ENCODE peak calls at places on chromosomes 4 and X, in five cellular contexts. Y is Right ventricle myocardium superior, R is neural crest cell, W is T-helper 2 cell, Q is Kasumi-1. X is an unnamed sample.

GRCh38 chrX:1807301-1807731 is 192.5 kb downstream of the ASMT start:
- DNase-seq in Y (no peak), R (peak; percentile 10), W (no peak), Q (no peak), X (peak; percentile 56)

GRCh38 chr4:183563874-183564273 is 59.0 kb downstream of the ING2 start:
- DNase-seq in Y (no peak), R (no peak), W (no peak), Q (no peak), X (peak; percentile 25)

GRCh38 chr4:85210353-85210752 is 243.9 kb upstream of the WDFY3 start:
- DNase-seq in Y (no peak), R (no peak), W (no peak), Q (no peak), X (no peak)

GRCh38 chr4:123349401-123350190 is 47.0 kb upstream of the SPRY1 start:
- DNase-seq in Y (no peak), R (no peak), W (no peak), Q (no peak), X (no peak)

GRCh38 chr4:41072021-41072777 is 142.1 kb downstream of the APBB2 start:
- DNase-seq in Y (no peak), R (no peak), W (no peak), Q (no peak), X (no peak)

GRCh38 chr4:56505269-56506109 is at the start of gene ARL9:
- DNase-seq in Y (peak; percentile 63), R (peak; percentile 33), W (peak; percentile 54), Q (peak; percentile 68), X (no peak)

GRCh38 chr4:76357981-76358380 is 51.4 kb downstream of the STBD1 start:
- DNase-seq in Y (no peak), R (no peak), W (no peak), Q (no peak), X (no peak)

GRCh38 chrX:79369871-79370270 is 2.7 kb upstream of the ITM2A start:
- DNase-seq in Y (no peak), R (no peak), W (no peak), Q (no peak), X (no peak)

GRCh38 chr4:7183780-7184460 is 8.4 kb upstream of the SORCS2 start:
- DNase-seq in Y (no peak), R (no peak), W (no peak), Q (no peak), X (no peak)

GRCh38 chr4:111712093-111712677 is 433.1 kb upstream of the FAM241A start:
- DNase-seq in Y (no peak), R (no peak), W (no peak), Q (no peak), X (no peak)

GRCh38 chr4:40831462-40831861 is 81.7 kb downstream of the NSUN7 start:
- DNase-seq in Y (no peak), R (no peak), W (no peak), Q (no peak), X (no peak)

GRCh38 chr4:17962171-17962570 is 59.4 kb downstream of the LCORL start:
- DNase-seq in Y (no peak), R (no peak), W (no peak), Q (no peak), X (no peak)

GRCh38 chr4:108762559-108763225 is at the start of gene ETNPPL:
- DNase-seq in Y (peak; percentile 55), R (peak; percentile 51), W (no peak), Q (peak; percentile 3), X (no peak)

GRCh38 chr4:143700060-143700419 is 435 bp downstream of the FREM3 start:
- DNase-seq in Y (peak; percentile 56), R (no peak), W (no peak), Q (no peak), X (no peak)

GRCh38 chr4:178309890-178310289 is 867.7 kb upstream of the AGA start:
- DNase-seq in Y (no peak), R (no peak), W (no peak), Q (no peak), X (no peak)

GRCh38 chrX:132957211-132958085 is 981 bp downstream of the HS6ST2 start:
- DNase-seq in Y (no peak), R (peak; percentile 56), W (peak; percentile 11), Q (no peak), X (no peak)

GRCh38 chr4:31156221-31156620 is 436.1 kb downstream of the PCDH7 start:
- DNase-seq in Y (no peak), R (no peak), W (no peak), Q (no peak), X (no peak)

GRCh38 chr4:93670434-93670833 is 158.1 kb upstream of the ATOH1 start:
- DNase-seq in Y (no peak), R (no peak), W (no peak), Q (no peak), X (no peak)

GRCh38 chr4:175435437-175435836 is 376.6 kb downstream of the GPM6A start:
- DNase-seq in Y (no peak), R (no peak), W (no peak), Q (peak; percentile 68), X (no peak)

GRCh38 chr4:180827610-180828009 is 1415.6 kb upstream of the TENM3 start:
- DNase-seq in Y (no peak), R (no peak), W (no peak), Q (peak; percentile 26), X (no peak)

GRCh38 chr4:77600521-77601451 is 4.8 kb upstream of the CXCL13 start:
- DNase-seq in Y (no peak), R (no peak), W (no peak), Q (peak; percentile 67), X (no peak)

GRCh38 chrX:153469811-153470410 is 465 bp downstream of the HAUS7 start:
- DNase-seq in Y (no peak), R (peak; percentile 16), W (no peak), Q (peak; percentile 21), X (no peak)

GRCh38 chrX:135484636-135485289 is 35.7 kb upstream of the INTS6L start:
- DNase-seq in Y (no peak), R (no peak), W (peak; percentile 12), Q (peak; percentile 43), X (peak; percentile 3)

GRCh38 chr4:95599777-95600436 is 51.1 kb upstream of the UNC5C start:
- DNase-seq in Y (no peak), R (no peak), W (no peak), Q (peak; percentile 33), X (no peak)

GRCh38 chr4:167616471-167616870 is 382.2 kb upstream of the SPOCK3 start:
- DNase-seq in Y (no peak), R (no peak), W (no peak), Q (no peak), X (peak; percentile 5)

GRCh38 chr4:112968456-112969159 is 80.8 kb upstream of the ANK2 start:
- DNase-seq in Y (no peak), R (no peak), W (no peak), Q (no peak), X (no peak)

GRCh38 chr4:40238700-40239548 is 42.1 kb downstream of the RHOH start:
- DNase-seq in Y (peak; percentile 44), R (no peak), W (peak; percentile 80), Q (peak; percentile 97), X (no peak)

GRCh38 chrX:49172280-49172780 is 632 bp downstream of the PLP2 start:
- DNase-seq in Y (peak; percentile 85), R (no peak), W (peak; percentile 53), Q (peak; percentile 12), X (no peak)

GRCh38 chrX:84469226-84469625 is 33.0 kb downstream of the HDX start:
- DNase-seq in Y (no peak), R (no peak), W (no peak), Q (no peak), X (peak; percentile 0)

GRCh38 chrX:40097492-40098263 is at the start of gene BCOR:
- DNase-seq in Y (peak; percentile 79), R (peak; percentile 42), W (peak; percentile 68), Q (no peak), X (no peak)

GRCh38 chr4:88963817-88964216 is 93.2 kb downstream of the FAM13A start:
- DNase-seq in Y (no peak), R (no peak), W (no peak), Q (no peak), X (no peak)

GRCh38 chrX:131841496-131842410 is 181.3 kb upstream of the STK26 start:
- DNase-seq in Y (no peak), R (peak; percentile 45), W (peak; percentile 39), Q (peak; percentile 35), X (peak; percentile 21)

GRCh38 chr4:111283066-111283677 is 660.3 kb upstream of the PITX2 start:
- DNase-seq in Y (peak; percentile 49), R (peak; percentile 62), W (no peak), Q (peak; percentile 81), X (peak; percentile 22)

GRCh38 chrX:11381464-11381863 is 88.3 kb downstream of the AMELX start:
- DNase-seq in Y (no peak), R (peak; percentile 23), W (no peak), Q (peak; percentile 65), X (peak; percentile 14)

GRCh38 chr4:181319629-181320028 is 923.6 kb upstream of the TENM3 start:
- DNase-seq in Y (peak; percentile 38), R (no peak), W (no peak), Q (no peak), X (no peak)